ENCODE peak calls at places on chromosomes 3 and 15, in five cellular contexts. T is GM12892, R is endothelial cell of umbilical vein, S is stomach, D is H1. U is an unnamed sample.

GRCh38 chr15:22258402-22259150 is 178.2 kb downstream of the OR4M2 start:
- DNase-seq in S (no peak), D (no peak), T (no peak), R (no peak), U (no peak)

GRCh38 chr15:35529784-35530183 is 16.2 kb downstream of the DPH6 start:
- DNase-seq in T (no peak), R (no peak), D (no peak), S (no peak), U (no peak)

GRCh38 chr3:184317201-184317600 is 2.8 kb downstream of the EIF4G1 start:
- DNase-seq in T (no peak), S (no peak), R (no peak), D (no peak), U (no peak)

GRCh38 chr3:57696861-57697321 is 4.0 kb upstream of the DENND6A start:
- DNase-seq in R (no peak), T (no peak), S (no peak), D (no peak), U (no peak)

GRCh38 chr15:35481992-35482391 is 64.0 kb downstream of the DPH6 start:
- DNase-seq in T (no peak), D (peak), R (peak), S (no peak), U (no peak)

GRCh38 chr3:12875857-12876451 is 34.6 kb upstream of the RPL32 start:
- DNase-seq in D (peak), R (peak), S (peak), T (no peak), U (no peak)

GRCh38 chr15:79035111-79035601 is 55.4 kb downstream of the RASGRF1 start:
- DNase-seq in T (no peak), D (no peak), S (no peak), R (no peak), U (no peak)

GRCh38 chr3:172150896-172151295 is 111.5 kb downstream of the FNDC3B start:
- DNase-seq in S (no peak), T (no peak), D (no peak), R (no peak), U (no peak)

GRCh38 chr15:42879390-42879912 is 41.1 kb downstream of the TTBK2 start:
- DNase-seq in S (no peak), D (no peak), T (no peak), R (no peak), U (no peak)

GRCh38 chr3:356947-357346 is 160.4 kb downstream of the CHL1 start:
- DNase-seq in R (no peak), S (no peak), T (no peak), D (no peak), U (no peak)

GRCh38 chr15:66294932-66295235 is 1.5 kb downstream of the DIS3L start:
- DNase-seq in S (no peak), D (no peak), T (no peak), R (no peak), U (no peak)

GRCh38 chr15:66294157-66294931 is 976 bp downstream of the DIS3L start:
- DNase-seq in R (peak), D (no peak), T (peak), S (no peak), U (no peak)

GRCh38 chr15:66293085-66293418 is 316 bp upstream of the DIS3L start:
- DNase-seq in R (no peak), D (no peak), T (no peak), S (no peak), U (no peak)

GRCh38 chr15:66292261-66293084 is 895 bp upstream of the DIS3L start:
- DNase-seq in D (no peak), R (no peak), T (no peak), S (no peak), U (no peak)

GRCh38 chr15:66293419-66294156 is at the start of gene DIS3L:
- DNase-seq in D (no peak), T (peak), R (peak), S (peak), U (no peak)
- TF ChIP-seq POLR2A in D (peak), T (peak), R (peak), S (no peak), U (no peak)

GRCh38 chr3:191461113-191461595 is at the start of gene PYDC2:
- DNase-seq in R (no peak), S (no peak), D (no peak), T (no peak), U (no peak)

GRCh38 chr3:191460360-191460759 is 603 bp upstream of the PYDC2 start:
- DNase-seq in T (no peak), S (no peak), D (no peak), R (no peak), U (no peak)

DNA sequence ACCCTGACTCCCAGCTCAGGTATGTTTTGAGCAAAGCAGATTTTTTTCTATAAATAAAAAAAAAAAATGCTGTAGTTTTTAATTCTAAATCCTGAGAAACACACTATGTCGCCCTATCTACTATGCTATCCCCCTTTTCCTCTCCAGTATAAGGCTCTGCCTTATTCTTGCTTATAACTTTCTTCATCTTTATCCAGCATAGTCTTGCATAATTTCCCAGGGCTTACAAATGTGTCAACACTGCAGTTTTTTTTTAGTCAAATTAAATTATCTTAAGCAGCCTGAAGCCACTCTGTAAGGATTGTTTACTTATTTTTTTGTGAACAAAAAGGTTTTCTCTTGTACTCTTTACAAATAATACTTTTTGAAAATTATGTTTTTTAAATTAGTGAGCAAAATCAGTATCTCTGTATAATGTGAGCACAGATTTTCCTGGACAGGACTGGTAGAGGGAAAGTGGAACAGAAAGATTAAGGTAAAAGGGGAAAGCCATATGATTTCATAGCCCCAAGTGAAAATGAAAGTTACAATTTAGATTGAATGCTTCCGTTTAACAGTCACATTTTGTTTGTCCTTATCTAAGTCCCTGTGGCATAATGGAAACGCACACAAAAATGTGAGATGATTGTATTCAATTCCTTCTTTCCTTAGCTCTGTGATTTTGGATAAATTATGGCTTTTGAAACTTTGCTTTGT is 5.6 kb upstream of the PYDC2 start:
- DNase-seq in T (no peak), S (no peak), D (no peak), R (no peak), U (no peak)
- TF ChIP-seq POLR2AphosphoS5 in T (no peak), S (no peak), D (no peak), R (no peak), U (no peak)

GRCh38 chr3:45611619-45612018 is 17.1 kb downstream of the LIMD1 start:
- DNase-seq in R (no peak), S (no peak), D (no peak), T (no peak), U (no peak)
- TF ChIP-seq POLR2A in R (no peak), S (no peak), D (no peak), T (no peak), U (no peak)

GRCh38 chr3:120908030-120908802 is at the start of gene STXBP5L:
- DNase-seq in D (peak), T (peak), R (peak), S (peak), U (no peak)
- TF ChIP-seq POLR2AphosphoS5 in D (no peak), T (no peak), R (no peak), S (no peak), U (peak)

GRCh38 chr15:68196445-68197169 is 8.5 kb downstream of the CALML4 start:
- DNase-seq in S (no peak), D (no peak), T (no peak), R (no peak), U (peak)

GRCh38 chr15:68192804-68193521 is 12.2 kb downstream of the CALML4 start:
- DNase-seq in R (no peak), S (no peak), T (no peak), D (no peak), U (peak)

GRCh38 chr15:68197170-68197492 is 8.0 kb downstream of the CALML4 start:
- DNase-seq in R (no peak), D (no peak), T (peak), S (no peak), U (no peak)

GRCh38 chr15:68197661-68198437 is 7.3 kb downstream of the CALML4 start:
- DNase-seq in R (no peak), T (no peak), D (no peak), S (no peak), U (peak)

DNA sequence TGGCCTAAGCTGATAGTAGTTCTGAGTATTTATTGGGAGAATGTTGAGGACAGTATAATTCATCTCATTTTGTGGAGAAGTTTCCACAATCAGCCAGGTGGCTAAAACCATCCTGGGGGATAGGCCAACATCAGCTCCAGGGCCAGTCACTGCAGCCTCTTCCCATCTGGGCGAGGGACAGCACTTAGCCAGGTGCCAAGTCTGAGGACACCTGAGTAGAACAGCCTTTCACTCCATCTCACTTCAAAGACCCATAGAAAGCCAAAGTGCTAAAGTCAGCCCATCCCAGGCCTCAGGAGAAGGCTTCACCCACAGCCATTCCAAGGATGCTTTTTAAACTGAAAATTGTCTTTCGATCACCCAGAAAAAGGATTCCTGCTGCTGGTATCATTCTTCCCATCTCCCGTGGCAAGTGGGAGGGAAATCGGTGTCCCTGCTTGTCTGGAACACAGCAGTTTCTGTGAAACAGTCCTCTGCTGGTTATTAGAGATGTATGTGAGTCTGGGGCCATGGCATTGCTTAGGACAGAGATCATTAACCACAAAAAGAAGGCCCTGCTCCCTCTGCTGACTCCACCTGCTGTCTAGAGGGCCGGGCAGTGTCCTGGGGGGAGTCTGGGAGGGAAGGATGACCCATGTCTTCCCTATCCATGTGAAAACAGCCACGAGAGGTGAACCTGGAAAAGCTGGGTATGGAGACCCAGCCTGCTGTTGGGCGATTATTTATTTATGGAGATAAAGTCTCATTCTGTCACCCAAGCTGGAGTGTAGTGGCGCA is 9.6 kb downstream of the CALML4 start:
- DNase-seq in D (no peak), S (no peak), T (no peak), R (no peak), U (peak)
- TF ChIP-seq POLR2A in D (no peak), S (no peak), T (peak), R (no peak), U (no peak)

DNA sequence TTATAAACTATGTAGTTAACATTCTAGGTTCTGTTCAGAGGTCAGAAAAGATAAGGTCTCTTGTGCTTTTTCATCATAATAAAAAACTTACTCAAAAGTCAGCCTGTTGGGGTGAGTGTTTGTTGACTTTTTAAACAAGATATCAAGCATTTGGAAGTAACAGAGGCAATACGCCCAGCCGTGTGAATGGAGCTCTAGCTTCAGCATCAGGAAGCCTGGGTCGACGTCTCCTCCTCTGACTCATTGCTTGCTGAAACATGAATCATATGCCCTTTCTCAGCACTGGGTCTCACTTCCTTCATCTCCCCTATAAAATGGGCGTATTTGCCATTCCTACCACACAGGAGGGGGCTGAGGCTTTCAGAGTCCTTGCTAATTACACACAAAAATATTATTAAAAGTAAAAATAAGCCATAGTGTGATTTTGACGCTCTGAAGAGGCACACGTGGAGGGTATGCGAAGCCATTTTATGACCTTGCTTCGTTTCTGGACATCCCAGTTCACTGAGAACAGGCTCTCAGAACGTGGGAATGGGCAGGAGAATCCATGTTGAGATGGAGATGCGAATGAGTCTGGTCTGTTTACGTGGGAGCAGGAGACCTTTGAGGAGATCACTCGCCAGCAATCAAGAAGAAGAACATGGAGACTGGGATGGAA is 220.8 kb upstream of the TPRG1 start:
- DNase-seq in T (no peak), R (peak), D (no peak), S (peak), U (peak)
- TF ChIP-seq POLR2AphosphoS5 in T (no peak), R (peak), D (no peak), S (peak), U (peak)

U was measured in esophagus muscularis mucosa.